ENCODE peak calls at places on chromosomes 3 and 15, in four cellular contexts. One of them, this sample, is unnamed.

GRCh38 chr15:31434418-31435255 is 108.0 kb downstream of the KLF13 start:
- DNase-seq in RPMI8226: peak
- DNase-seq in stimulated activated naive CD8-positive, alpha-beta T cell treated with anti-CD3 and anti-CD28 coated beads, Interleukin-15, Interleukin-2, amounts not matched to agents 100 U/mL and 50 U/mL, for 24 hours: peak
- DNase-seq in iPS DF 19.7: no peak
- DNase-seq in this sample: peak

GRCh38 chr15:67543348-67543718 is 830 bp downstream of the MAP2K5 start:
- DNase-seq in stimulated activated naive CD8-positive, alpha-beta T cell treated with anti-CD3 and anti-CD28 coated beads, Interleukin-15, Interleukin-2, amounts not matched to agents 100 U/mL and 50 U/mL, for 24 hours: peak
- DNase-seq in RPMI8226: no peak
- DNase-seq in iPS DF 19.7: no peak
- DNase-seq in this sample: no peak

GRCh38 chr3:152399374-152399773 is 130.6 kb downstream of the MBNL1 start:
- DNase-seq in iPS DF 19.7: no peak
- DNase-seq in RPMI8226: no peak
- DNase-seq in stimulated activated naive CD8-positive, alpha-beta T cell treated with anti-CD3 and anti-CD28 coated beads, Interleukin-15, Interleukin-2, amounts not matched to agents 100 U/mL and 50 U/mL, for 24 hours: no peak
- DNase-seq in this sample: peak

GRCh38 chr3:10198761-10199688 is 34.3 kb downstream of the IRAK2 start:
- DNase-seq in RPMI8226: peak
- DNase-seq in stimulated activated naive CD8-positive, alpha-beta T cell treated with anti-CD3 and anti-CD28 coated beads, Interleukin-15, Interleukin-2, amounts not matched to agents 100 U/mL and 50 U/mL, for 24 hours: peak
- DNase-seq in iPS DF 19.7: no peak
- DNase-seq in this sample: peak

GRCh38 chr3:46705751-46706572 is 4.8 kb downstream of the TMIE start:
- DNase-seq in RPMI8226: no peak
- DNase-seq in iPS DF 19.7: no peak
- DNase-seq in stimulated activated naive CD8-positive, alpha-beta T cell treated with anti-CD3 and anti-CD28 coated beads, Interleukin-15, Interleukin-2, amounts not matched to agents 100 U/mL and 50 U/mL, for 24 hours: no peak
- DNase-seq in this sample: peak

GRCh38 chr15:70722266-70723123 is 40.9 kb downstream of the UACA start:
- DNase-seq in stimulated activated naive CD8-positive, alpha-beta T cell treated with anti-CD3 and anti-CD28 coated beads, Interleukin-15, Interleukin-2, amounts not matched to agents 100 U/mL and 50 U/mL, for 24 hours: no peak
- DNase-seq in RPMI8226: peak
- DNase-seq in iPS DF 19.7: no peak
- DNase-seq in this sample: no peak

GRCh38 chr3:151003024-151003771 is 30.7 kb upstream of the CLRN1 start:
- DNase-seq in RPMI8226: no peak
- DNase-seq in iPS DF 19.7: no peak
- DNase-seq in stimulated activated naive CD8-positive, alpha-beta T cell treated with anti-CD3 and anti-CD28 coated beads, Interleukin-15, Interleukin-2, amounts not matched to agents 100 U/mL and 50 U/mL, for 24 hours: no peak
- DNase-seq in this sample: no peak

GRCh38 chr3:87084868-87085267 is 93.9 kb upstream of the VGLL3 start:
- DNase-seq in RPMI8226: no peak
- DNase-seq in iPS DF 19.7: no peak
- DNase-seq in stimulated activated naive CD8-positive, alpha-beta T cell treated with anti-CD3 and anti-CD28 coated beads, Interleukin-15, Interleukin-2, amounts not matched to agents 100 U/mL and 50 U/mL, for 24 hours: no peak
- DNase-seq in this sample: no peak

GRCh38 chr3:38238416-38239008 is 27.1 kb upstream of the SLC22A13 start:
- DNase-seq in RPMI8226: no peak
- DNase-seq in iPS DF 19.7: no peak
- DNase-seq in stimulated activated naive CD8-positive, alpha-beta T cell treated with anti-CD3 and anti-CD28 coated beads, Interleukin-15, Interleukin-2, amounts not matched to agents 100 U/mL and 50 U/mL, for 24 hours: no peak
- DNase-seq in this sample: no peak

GRCh38 chr3:98906230-98906629 is 4.7 kb upstream of the DCBLD2 start:
- DNase-seq in RPMI8226: no peak
- DNase-seq in stimulated activated naive CD8-positive, alpha-beta T cell treated with anti-CD3 and anti-CD28 coated beads, Interleukin-15, Interleukin-2, amounts not matched to agents 100 U/mL and 50 U/mL, for 24 hours: no peak
- DNase-seq in iPS DF 19.7: no peak
- DNase-seq in this sample: no peak

GRCh38 chr3:150038830-150039229 is 68.1 kb upstream of the PFN2 start:
- DNase-seq in iPS DF 19.7: peak
- DNase-seq in RPMI8226: peak
- DNase-seq in stimulated activated naive CD8-positive, alpha-beta T cell treated with anti-CD3 and anti-CD28 coated beads, Interleukin-15, Interleukin-2, amounts not matched to agents 100 U/mL and 50 U/mL, for 24 hours: no peak
- DNase-seq in this sample: no peak

GRCh38 chr15:77013786-77014136 is 18.8 kb downstream of the PSTPIP1 start:
- DNase-seq in stimulated activated naive CD8-positive, alpha-beta T cell treated with anti-CD3 and anti-CD28 coated beads, Interleukin-15, Interleukin-2, amounts not matched to agents 100 U/mL and 50 U/mL, for 24 hours: peak
- DNase-seq in iPS DF 19.7: no peak
- DNase-seq in RPMI8226: peak
- DNase-seq in this sample: peak

GRCh38 chr3:112390783-112391641 is 58.1 kb downstream of the CD200 start:
- DNase-seq in stimulated activated naive CD8-positive, alpha-beta T cell treated with anti-CD3 and anti-CD28 coated beads, Interleukin-15, Interleukin-2, amounts not matched to agents 100 U/mL and 50 U/mL, for 24 hours: no peak
- DNase-seq in RPMI8226: no peak
- DNase-seq in iPS DF 19.7: peak
- DNase-seq in this sample: no peak

GRCh38 chr3:7585052-7585451 is 724.1 kb downstream of the GRM7 start:
- DNase-seq in RPMI8226: no peak
- DNase-seq in stimulated activated naive CD8-positive, alpha-beta T cell treated with anti-CD3 and anti-CD28 coated beads, Interleukin-15, Interleukin-2, amounts not matched to agents 100 U/mL and 50 U/mL, for 24 hours: no peak
- DNase-seq in iPS DF 19.7: no peak
- DNase-seq in this sample: no peak

GRCh38 chr15:76234337-76234889 is 76.9 kb downstream of the ETFA start:
- DNase-seq in stimulated activated naive CD8-positive, alpha-beta T cell treated with anti-CD3 and anti-CD28 coated beads, Interleukin-15, Interleukin-2, amounts not matched to agents 100 U/mL and 50 U/mL, for 24 hours: no peak
- DNase-seq in RPMI8226: no peak
- DNase-seq in iPS DF 19.7: no peak
- DNase-seq in this sample: no peak

This sample was measured in activated CD4-positive, alpha-beta T cell treated with anti-CD3 and anti-CD28 coated beads for 36 hours.